ENCODE peak calls at places on chromosome 5, in nine cellular contexts. I is AG10803, K is heart left ventricle, J is A549, A is endothelial cell of umbilical vein, S is Peyer's patch, Q is endothelial cell, M is body of pancreas, Y is GM20000. T is an unnamed sample.

GRCh38 chr5:112586596-112587062 is 151.1 kb upstream of the APC start:
- DNase-seq in I (no peak), K (no peak), J (no peak), A (no peak), S (no peak), Q (no peak), M (no peak), Y (no peak), T (no peak)

GRCh38 chr5:168446987-168447386 is 39.3 kb upstream of the RARS1 start:
- DNase-seq in I (no peak), K (no peak), J (no peak), A (no peak), S (no peak), Q (no peak), M (no peak), Y (no peak), T (no peak)

GRCh38 chr5:142735323-142736246 is 34.6 kb upstream of the ARHGAP26 start:
- DNase-seq in I (no peak), K (no peak), J (no peak), A (no peak), S (no peak), Q (no peak), M (no peak), Y (no peak), T (no peak)

GRCh38 chr5:161149078-161149477 is 297.1 kb upstream of the ATP10B start:
- DNase-seq in I (no peak), K (no peak), J (no peak), A (no peak), S (no peak), Q (no peak), M (no peak), Y (no peak), T (no peak)

GRCh38 chr5:80960531-80961375 is 590 bp downstream of the RASGRF2 start:
- DNase-seq in I (no peak), K (peak; percentile 54), J (peak; percentile 31), A (peak; percentile 25), S (peak; percentile 67), Q (peak; percentile 35), M (no peak), Y (peak; percentile 46), T (peak; percentile 82)

GRCh38 chr5:172117977-172118701 is 69.9 kb downstream of the STK10 start:
- DNase-seq in I (no peak), K (no peak), J (no peak), A (no peak), S (no peak), Q (no peak), M (no peak), Y (no peak), T (no peak)

GRCh38 chr5:39547548-39548154 is 122.9 kb upstream of the DAB2 start:
- DNase-seq in I (peak; percentile 76), K (peak; percentile 62), J (peak; percentile 49), A (peak; percentile 85), S (no peak), Q (peak; percentile 45), M (peak; percentile 30), Y (peak; percentile 16), T (peak; percentile 49)

GRCh38 chr5:74017112-74017511 is 391.1 kb downstream of the ARHGEF28 start:
- DNase-seq in I (no peak), K (no peak), J (no peak), A (no peak), S (no peak), Q (no peak), M (no peak), Y (no peak), T (peak; percentile 75)

GRCh38 chr5:56155085-56155484 is 78.0 kb downstream of the ANKRD55 start:
- DNase-seq in I (no peak), K (no peak), J (no peak), A (no peak), S (no peak), Q (no peak), M (no peak), Y (no peak), T (no peak)

GRCh38 chr5:100903036-100903887 is at the start of gene ST8SIA4:
- DNase-seq in I (no peak), K (peak; percentile 90), J (no peak), A (peak; percentile 91), S (peak; percentile 70), Q (peak; percentile 71), M (no peak), Y (peak; percentile 75), T (no peak)

GRCh38 chr5:134226441-134227192 is 744 bp upstream of the PPP2CA start:
- DNase-seq in I (peak; percentile 31), K (no peak), J (no peak), A (peak; percentile 12), S (no peak), Q (no peak), M (no peak), Y (peak; percentile 19), T (no peak)

GRCh38 chr5:134225780-134226440 is at the start of gene PPP2CA:
- DNase-seq in I (peak; percentile 98), K (peak; percentile 99), J (peak; percentile 93), A (peak; percentile 100), S (peak; percentile 100), Q (peak; percentile 99), M (peak; percentile 99), Y (peak; percentile 97), T (peak; percentile 99)

GRCh38 chr5:134223406-134224251 is 2.2 kb downstream of the PPP2CA start:
- DNase-seq in I (no peak), K (no peak), J (no peak), A (no peak), S (no peak), Q (no peak), M (no peak), Y (no peak), T (no peak)

GRCh38 chr5:134227259-134227658 is 1.4 kb upstream of the PPP2CA start:
- DNase-seq in I (peak; percentile 40), K (peak; percentile 25), J (no peak), A (no peak), S (peak; percentile 59), Q (no peak), M (no peak), Y (no peak), T (peak; percentile 63)

DNA sequence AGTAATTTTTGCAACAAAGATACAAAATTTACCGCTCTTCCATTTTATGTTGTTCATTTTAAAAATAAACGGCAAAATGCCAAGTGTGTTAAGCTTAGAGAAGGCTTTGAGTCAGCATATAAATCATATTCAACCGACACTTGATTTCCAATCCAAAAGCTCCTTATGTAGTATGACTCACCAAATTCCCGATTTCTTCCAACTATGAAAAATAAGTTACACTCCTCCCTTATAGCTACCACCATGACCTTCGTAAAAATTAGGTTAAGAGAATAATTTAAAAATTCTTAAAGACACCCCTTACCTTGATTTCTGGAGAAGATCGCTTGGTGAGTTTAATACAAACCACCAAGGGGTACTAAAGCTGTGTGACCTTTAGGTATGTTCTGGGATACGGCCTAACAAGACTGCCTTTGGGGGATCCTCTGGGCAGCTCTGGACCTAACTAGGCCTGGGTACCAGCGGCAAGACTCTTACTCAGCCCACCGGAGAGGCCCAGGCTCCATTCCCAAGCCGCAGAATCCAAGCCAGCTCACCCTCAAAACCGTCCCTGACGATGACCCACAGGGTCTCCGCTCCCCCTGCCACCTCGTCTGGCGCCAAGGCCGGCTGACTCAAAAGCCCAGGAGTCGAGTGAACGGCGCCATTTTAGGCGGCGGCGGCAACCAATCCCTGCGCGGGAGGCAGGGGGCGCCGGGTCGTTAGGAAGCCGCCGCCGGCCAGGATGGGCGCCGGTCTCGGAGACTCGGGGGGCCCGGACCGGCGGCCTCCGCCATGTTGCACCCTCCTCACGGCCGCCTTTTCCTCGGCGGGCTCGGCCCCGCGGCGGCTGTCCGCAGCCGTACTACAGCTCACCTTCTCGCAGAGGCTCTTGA is 731 bp downstream of the PPP2CA start:
- DNase-seq in I (peak; percentile 57), K (peak; percentile 67), J (peak; percentile 55), A (peak; percentile 78), S (peak; percentile 78), Q (peak; percentile 74), M (peak; percentile 48), Y (peak; percentile 60), T (peak; percentile 76)
- TF ChIP-seq CTCF in I (no peak), K (peak; percentile 28), J (no peak), A (peak; percentile 5), S (no peak), Q (no peak), M (peak; percentile 17), Y (no peak), T (peak; percentile 26)

DNA sequence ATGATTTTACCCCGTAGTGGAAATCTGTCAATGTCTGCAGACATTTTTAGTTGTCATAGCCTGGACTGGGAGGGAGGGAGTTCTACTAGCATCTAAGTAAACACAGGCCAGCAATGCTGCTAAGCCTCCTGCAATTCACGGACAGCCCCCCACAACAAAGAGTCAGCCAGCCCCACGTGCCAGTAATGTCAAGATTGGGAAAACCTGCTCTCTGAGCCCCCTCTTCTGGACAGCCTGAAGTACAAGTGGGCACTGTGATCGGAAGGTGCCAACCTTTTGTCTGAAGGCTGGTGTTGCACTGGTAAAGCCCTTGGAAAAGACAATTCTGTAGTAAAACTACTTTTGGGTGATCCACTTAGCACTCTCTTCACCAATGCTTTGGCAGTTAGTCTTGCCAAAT is 154.5 kb downstream of the TARS1 start:
- DNase-seq in I (no peak), K (no peak), J (no peak), A (no peak), S (no peak), Q (no peak), M (no peak), Y (no peak), T (no peak)
- TF ChIP-seq CTCF in I (no peak), K (no peak), J (no peak), A (no peak), S (no peak), Q (no peak), M (peak; percentile 16), Y (no peak), T (no peak)

GRCh38 chr5:65663804-65664521 is 39.1 kb downstream of the SHLD3 start:
- DNase-seq in I (peak; percentile 22), K (no peak), J (peak; percentile 25), A (peak; percentile 16), S (no peak), Q (peak; percentile 37), M (no peak), Y (no peak), T (no peak)
- TF ChIP-seq CTCF in I (peak; percentile 51), K (no peak), J (peak; percentile 5), A (peak; percentile 20), S (no peak), Q (peak; percentile 87), M (no peak), Y (no peak), T (no peak)

GRCh38 chr5:446066-446725 is 3.2 kb downstream of the EXOC3 start:
- DNase-seq in I (no peak), K (no peak), J (no peak), A (no peak), S (no peak), Q (no peak), M (peak; percentile 5), Y (no peak), T (no peak)

GRCh38 chr5:448061-448765 is 5.2 kb downstream of the EXOC3 start:
- DNase-seq in I (no peak), K (peak; percentile 56), J (no peak), A (no peak), S (peak; percentile 47), Q (no peak), M (peak; percentile 10), Y (no peak), T (no peak)

GRCh38 chr5:447501-447900 is 4.5 kb downstream of the EXOC3 start:
- DNase-seq in I (no peak), K (peak; percentile 14), J (no peak), A (no peak), S (peak; percentile 35), Q (no peak), M (peak; percentile 8), Y (no peak), T (no peak)

GRCh38 chr5:445591-445990 is 2.6 kb downstream of the EXOC3 start:
- DNase-seq in I (no peak), K (peak; percentile 11), J (no peak), A (no peak), S (peak; percentile 28), Q (no peak), M (peak; percentile 5), Y (no peak), T (no peak)

GRCh38 chr5:446864-447263 is 3.9 kb downstream of the EXOC3 start:
- DNase-seq in I (peak; percentile 49), K (no peak), J (peak; percentile 72), A (peak; percentile 32), S (peak; percentile 48), Q (no peak), M (peak; percentile 11), Y (peak; percentile 75), T (no peak)
- TF ChIP-seq CTCF in I (peak; percentile 69), K (peak; percentile 54), J (peak; percentile 57), A (peak; percentile 46), S (peak; percentile 8), Q (peak; percentile 62), M (peak; percentile 48), Y (no peak), T (peak; percentile 53)